ENCODE peak calls at places on chromosomes 7 and 10, in five cellular contexts. One of them, this sample, is unnamed.

GRCh38 chr10:24307696-24308476 is 98.9 kb downstream of the KIAA1217 start:
- DNase-seq in trophoblast cell: peak
- DNase-seq in H9: no peak
- DNase-seq in neuronal stem cell: no peak
- DNase-seq in H1: no peak
- DNase-seq in this sample: no peak

GRCh38 chr10:127926455-127926854 is 19.6 kb downstream of the PTPRE start:
- DNase-seq in trophoblast cell: no peak
- DNase-seq in H9: no peak
- DNase-seq in neuronal stem cell: no peak
- DNase-seq in H1: no peak
- DNase-seq in this sample: peak

GRCh38 chr7:2920956-2921708 is 77.0 kb upstream of the GNA12 start:
- DNase-seq in trophoblast cell: no peak
- DNase-seq in H9: no peak
- DNase-seq in neuronal stem cell: no peak
- DNase-seq in H1: no peak
- DNase-seq in this sample: no peak

GRCh38 chr10:68049289-68050078 is 25.6 kb downstream of the HERC4 start:
- DNase-seq in trophoblast cell: no peak
- DNase-seq in H9: no peak
- DNase-seq in neuronal stem cell: no peak
- DNase-seq in H1: no peak
- DNase-seq in this sample: no peak

GRCh38 chr10:119310807-119311206 is 103.4 kb downstream of the GRK5 start:
- DNase-seq in trophoblast cell: no peak
- DNase-seq in H9: no peak
- DNase-seq in neuronal stem cell: no peak
- DNase-seq in H1: no peak
- DNase-seq in this sample: no peak

GRCh38 chr7:142797799-142798377 is 27.1 kb downstream of the PRSS2 start:
- DNase-seq in trophoblast cell: no peak
- DNase-seq in H9: peak
- DNase-seq in neuronal stem cell: no peak
- DNase-seq in H1: peak
- DNase-seq in this sample: no peak

GRCh38 chr10:29861811-29862505 is 197.4 kb downstream of the JCAD start:
- DNase-seq in trophoblast cell: no peak
- DNase-seq in H9: no peak
- DNase-seq in neuronal stem cell: no peak
- DNase-seq in H1: no peak
- DNase-seq in this sample: no peak

GRCh38 chr10:90222372-90222771 is 521.0 kb downstream of the KIF20B start:
- DNase-seq in trophoblast cell: peak
- DNase-seq in H9: no peak
- DNase-seq in neuronal stem cell: no peak
- DNase-seq in H1: no peak
- DNase-seq in this sample: peak

GRCh38 chr7:85927226-85927625 is 716.5 kb upstream of the GRM3 start:
- DNase-seq in trophoblast cell: no peak
- DNase-seq in H9: no peak
- DNase-seq in neuronal stem cell: no peak
- DNase-seq in H1: no peak
- DNase-seq in this sample: no peak

GRCh38 chr10:112678987-112679386 is 232.0 kb downstream of the VTI1A start:
- DNase-seq in trophoblast cell: peak
- DNase-seq in H9: no peak
- DNase-seq in neuronal stem cell: no peak
- DNase-seq in H1: no peak
- DNase-seq in this sample: peak

GRCh38 chr7:114970732-114971131 is 48.8 kb downstream of the MDFIC start:
- DNase-seq in trophoblast cell: no peak
- DNase-seq in H9: no peak
- DNase-seq in neuronal stem cell: no peak
- DNase-seq in H1: no peak
- DNase-seq in this sample: no peak

GRCh38 chr7:23925088-23925487 is 215.1 kb downstream of the STK31 start:
- DNase-seq in trophoblast cell: no peak
- DNase-seq in H9: no peak
- DNase-seq in neuronal stem cell: no peak
- DNase-seq in H1: no peak
- DNase-seq in this sample: no peak

GRCh38 chr7:44058759-44059218 is 6.6 kb downstream of the PGAM2 start:
- DNase-seq in trophoblast cell: no peak
- DNase-seq in H9: no peak
- DNase-seq in neuronal stem cell: no peak
- DNase-seq in H1: no peak
- DNase-seq in this sample: no peak

GRCh38 chr10:70462349-70462984 is 16.1 kb upstream of the PALD1 start:
- DNase-seq in trophoblast cell: no peak
- DNase-seq in H9: no peak
- DNase-seq in neuronal stem cell: no peak
- DNase-seq in H1: no peak
- DNase-seq in this sample: no peak

GRCh38 chr10:124414077-124414476 is 4.6 kb downstream of the OAT start:
- DNase-seq in trophoblast cell: no peak
- DNase-seq in H9: no peak
- DNase-seq in neuronal stem cell: no peak
- DNase-seq in H1: no peak
- DNase-seq in this sample: no peak

GRCh38 chr10:1006573-1006972 is 18.3 kb downstream of the GTPBP4 start:
- DNase-seq in trophoblast cell: no peak
- DNase-seq in H9: no peak
- DNase-seq in neuronal stem cell: no peak
- DNase-seq in H1: no peak
- DNase-seq in this sample: no peak

GRCh38 chr10:58448121-58448935 is 63.1 kb downstream of the TFAM start:
- DNase-seq in trophoblast cell: no peak
- DNase-seq in H9: no peak
- DNase-seq in neuronal stem cell: no peak
- DNase-seq in H1: no peak
- DNase-seq in this sample: no peak

GRCh38 chr7:132489776-132490237 is 86.5 kb downstream of the PLXNA4 start:
- DNase-seq in trophoblast cell: peak
- DNase-seq in H9: no peak
- DNase-seq in neuronal stem cell: no peak
- DNase-seq in H1: no peak
- DNase-seq in this sample: no peak

GRCh38 chr10:27911006-27911405 is 87.9 kb downstream of the ODAD2 start:
- DNase-seq in trophoblast cell: no peak
- DNase-seq in H9: no peak
- DNase-seq in neuronal stem cell: no peak
- DNase-seq in H1: no peak
- DNase-seq in this sample: no peak

GRCh38 chr10:104880655-104881222 is 239.6 kb downstream of the SORCS3 start:
- DNase-seq in trophoblast cell: peak
- DNase-seq in H9: no peak
- DNase-seq in neuronal stem cell: no peak
- DNase-seq in H1: no peak
- DNase-seq in this sample: no peak

GRCh38 chr10:77846718-77847311 is 79.7 kb downstream of the DLG5 start:
- DNase-seq in trophoblast cell: peak
- DNase-seq in H9: peak
- DNase-seq in neuronal stem cell: peak
- DNase-seq in H1: peak
- DNase-seq in this sample: peak

GRCh38 chr10:131630772-131631258 is 270.0 kb upstream of the PPP2R2D start:
- DNase-seq in trophoblast cell: no peak
- DNase-seq in H9: no peak
- DNase-seq in neuronal stem cell: no peak
- DNase-seq in H1: no peak
- DNase-seq in this sample: no peak

GRCh38 chr10:91389636-91390512 is 20.3 kb upstream of the HECTD2 start:
- DNase-seq in trophoblast cell: peak
- DNase-seq in H9: no peak
- DNase-seq in neuronal stem cell: peak
- DNase-seq in H1: no peak
- DNase-seq in this sample: peak

GRCh38 chr7:107372298-107372697 is 97.6 kb upstream of the GPR22 start:
- DNase-seq in trophoblast cell: no peak
- DNase-seq in H9: no peak
- DNase-seq in neuronal stem cell: no peak
- DNase-seq in H1: no peak
- DNase-seq in this sample: peak

GRCh38 chr10:114544045-114544659 is 113.9 kb downstream of the ABLIM1 start:
- DNase-seq in trophoblast cell: no peak
- DNase-seq in H9: no peak
- DNase-seq in neuronal stem cell: no peak
- DNase-seq in H1: no peak
- DNase-seq in this sample: no peak

GRCh38 chr10:78277734-78278404 is 244.2 kb downstream of the RPS24 start:
- DNase-seq in trophoblast cell: no peak
- DNase-seq in H9: no peak
- DNase-seq in neuronal stem cell: no peak
- DNase-seq in H1: no peak
- DNase-seq in this sample: peak

GRCh38 chr7:117986645-117987269 is 113.5 kb upstream of the CTTNBP2 start:
- DNase-seq in trophoblast cell: no peak
- DNase-seq in H9: no peak
- DNase-seq in neuronal stem cell: no peak
- DNase-seq in H1: no peak
- DNase-seq in this sample: no peak

GRCh38 chr7:117979954-117980497 is 106.8 kb upstream of the CTTNBP2 start:
- DNase-seq in trophoblast cell: no peak
- DNase-seq in H9: no peak
- DNase-seq in neuronal stem cell: no peak
- DNase-seq in H1: no peak
- DNase-seq in this sample: no peak

DNA sequence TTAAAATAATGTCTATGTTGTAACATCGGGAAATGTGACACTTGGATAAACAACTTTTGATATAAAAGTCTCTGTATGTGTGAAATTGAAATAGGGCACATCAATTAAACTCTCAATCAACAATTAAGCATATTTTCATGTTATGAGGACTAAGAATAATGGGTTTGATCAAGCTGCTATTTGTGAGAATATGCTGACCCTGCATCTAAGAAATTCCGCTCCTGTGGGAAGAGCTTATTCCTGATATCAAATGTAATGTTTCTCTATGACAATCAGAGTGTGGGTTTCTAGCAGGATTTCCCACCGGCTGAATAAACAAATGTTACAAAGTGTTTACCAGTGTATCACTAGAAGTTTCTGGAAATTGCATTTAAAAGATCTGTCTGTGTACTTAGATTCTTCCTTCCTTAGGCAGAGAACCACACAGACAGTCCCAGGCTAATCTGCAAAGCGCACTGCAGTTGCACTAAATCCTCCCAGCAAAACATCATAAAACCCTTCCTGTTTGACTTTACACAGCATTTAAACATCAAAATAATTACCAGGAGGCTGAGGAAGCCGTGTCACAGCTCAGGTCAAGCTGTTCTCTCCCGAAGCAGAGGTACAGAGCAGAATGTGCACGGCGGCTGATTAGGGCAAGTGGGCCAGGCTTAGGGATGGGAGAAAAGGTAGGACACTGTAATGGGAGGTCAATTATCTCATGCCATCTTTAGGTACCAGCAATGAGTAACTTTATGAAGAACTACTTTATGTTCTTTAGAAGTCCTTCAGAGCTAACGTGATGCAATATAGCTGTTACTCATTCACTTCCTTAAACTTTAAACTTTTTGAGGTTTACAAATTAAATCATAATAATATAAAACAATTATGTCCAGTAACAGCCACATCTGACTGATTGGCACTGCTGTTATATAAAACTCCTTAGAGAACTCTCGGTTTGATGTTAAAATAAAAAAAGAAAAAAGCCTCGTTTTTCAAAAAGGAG is 109.1 kb upstream of the CTTNBP2 start:
- DNase-seq in trophoblast cell: no peak
- DNase-seq in H9: no peak
- DNase-seq in neuronal stem cell: no peak
- DNase-seq in H1: no peak
- DNase-seq in this sample: no peak
- H2BK12ac ChIP-seq in trophoblast cell: no peak
- H2BK12ac ChIP-seq in H9: no peak
- H2BK12ac ChIP-seq in neuronal stem cell: no peak
- H2BK12ac ChIP-seq in H1: no peak
- H2BK12ac ChIP-seq in this sample: no peak

DNA sequence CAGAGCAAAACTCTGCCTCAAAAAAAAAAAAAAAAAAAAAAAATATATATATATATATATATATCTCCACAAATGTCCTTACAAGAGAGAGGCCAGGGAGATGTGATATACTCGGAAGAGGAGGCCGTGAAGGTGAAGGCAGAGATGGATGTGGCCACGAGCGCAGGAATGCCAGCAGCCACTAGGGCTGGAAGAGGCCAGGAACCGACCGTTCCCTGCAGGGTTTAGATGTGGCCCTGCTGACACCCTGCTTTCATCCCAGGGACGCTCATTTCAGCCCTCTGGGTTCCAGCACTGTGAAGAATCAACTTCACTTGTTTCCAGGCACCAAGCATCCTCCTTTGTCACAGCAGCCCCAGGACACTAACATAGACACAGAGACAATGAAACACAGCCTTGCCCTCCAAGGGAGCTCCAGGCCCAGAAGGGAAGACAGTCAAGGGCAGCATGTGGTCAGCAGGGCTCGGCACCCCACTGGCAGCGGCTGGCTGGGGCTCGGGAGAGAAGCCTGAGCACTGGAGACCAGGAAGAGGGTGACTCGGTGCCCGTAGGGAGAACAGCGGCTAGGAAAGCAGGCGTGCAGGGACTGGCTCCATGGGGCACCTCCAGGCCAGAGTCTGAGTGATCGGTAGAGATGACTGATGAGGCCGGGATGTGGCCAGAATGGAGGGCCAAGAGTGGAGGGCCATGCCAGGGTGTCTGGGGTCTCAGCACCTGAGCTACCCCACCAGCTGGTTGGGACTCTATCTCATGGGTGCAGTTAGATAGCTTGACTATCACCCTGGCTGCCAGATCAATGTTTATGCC is 7.6 kb downstream of the WDR86 start:
- DNase-seq in trophoblast cell: no peak
- DNase-seq in H9: peak
- DNase-seq in neuronal stem cell: no peak
- DNase-seq in H1: no peak
- DNase-seq in this sample: no peak
- H3K4me2 ChIP-seq in trophoblast cell: no peak
- H3K4me2 ChIP-seq in H9: no peak
- H3K4me2 ChIP-seq in neuronal stem cell: no peak
- H3K4me2 ChIP-seq in H1: no peak
- H3K4me2 ChIP-seq in this sample: no peak

DNA sequence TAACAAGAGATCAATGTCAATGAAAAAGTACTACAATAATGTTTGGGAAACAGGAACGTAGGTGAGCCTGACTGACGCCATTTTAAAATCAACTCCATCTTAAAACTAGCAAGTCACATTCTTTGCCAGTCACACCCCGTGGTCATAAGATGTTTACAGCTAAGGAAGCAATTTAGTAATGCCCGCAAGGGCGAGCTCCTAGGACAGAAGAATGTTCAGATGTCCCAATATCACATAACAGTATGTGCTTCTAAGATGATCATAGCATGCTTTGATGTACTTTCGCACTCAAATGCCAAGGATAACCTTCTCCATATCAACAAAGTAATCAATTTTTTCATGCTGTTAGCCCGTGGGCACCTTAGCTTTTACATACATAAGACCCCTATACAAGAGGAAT is 113.8 kb upstream of the EGFR start:
- DNase-seq in trophoblast cell: peak
- DNase-seq in H9: no peak
- DNase-seq in neuronal stem cell: no peak
- DNase-seq in H1: no peak
- DNase-seq in this sample: no peak
- H2AK5ac ChIP-seq in trophoblast cell: no peak
- H2AK5ac ChIP-seq in H9: no peak
- H2AK5ac ChIP-seq in neuronal stem cell: no peak
- H2AK5ac ChIP-seq in H1: no peak
- H2AK5ac ChIP-seq in this sample: no peak

GRCh38 chr10:60934215-60935175 is 9.5 kb downstream of the RHOBTB1 start:
- DNase-seq in trophoblast cell: no peak
- DNase-seq in H9: no peak
- DNase-seq in neuronal stem cell: no peak
- DNase-seq in H1: no peak
- DNase-seq in this sample: no peak
- H2BK12ac ChIP-seq in trophoblast cell: no peak
- H2BK12ac ChIP-seq in H9: no peak
- H2BK12ac ChIP-seq in neuronal stem cell: no peak
- H2BK12ac ChIP-seq in H1: no peak
- H2BK12ac ChIP-seq in this sample: no peak